ENCODE peak calls at places on chromosomes 7 and 10, in eight cellular contexts. U is stimulated activated CD4-positive, alpha-beta T cell treated with anti-CD3 and anti-CD28 coated beads, Interleukin-1b, Interleukin-23, amount 100 ng/mL, for 24 hours; A is AG09319; E is GF-D8; G is right lobe of liver; K is NCI-H1436 treated with DMSO at 0.1 percent for 48 hours; X is astrocyte of the cerebellum; M is amygdala. O is an unnamed sample.

GRCh38 chr7:4806983-4807625 is 31.7 kb downstream of the AP5Z1 start:
- DNase-seq in K (no peak), G (no peak), X (no peak), U (no peak), A (no peak), M (no peak), E (no peak), O (no peak)

GRCh38 chr10:121556448-121556847 is 41.8 kb downstream of the FGFR2 start:
- DNase-seq in U (no peak), K (no peak), G (no peak), E (no peak), M (no peak), X (no peak), A (no peak), O (no peak)

GRCh38 chr10:5584895-5585516 is 60.2 kb downstream of the CALML3 start:
- DNase-seq in A (no peak), G (no peak), U (no peak), X (peak; percentile 70), E (no peak), K (no peak), M (no peak), O (no peak)

GRCh38 chr7:47978790-47979144 is 648 bp downstream of the HUS1 start:
- DNase-seq in K (no peak), X (no peak), U (no peak), E (no peak), A (no peak), M (no peak), G (no peak), O (no peak)

GRCh38 chr7:28754027-28754426 is 204.1 kb downstream of the TRIL start:
- DNase-seq in M (peak; percentile 86), G (no peak), E (no peak), U (no peak), X (peak; percentile 51), K (no peak), A (no peak), O (peak; percentile 88)

GRCh38 chr7:30596721-30597120 is 2.0 kb downstream of the GARS1 start:
- DNase-seq in K (no peak), A (no peak), X (no peak), E (no peak), G (no peak), M (no peak), U (no peak), O (no peak)

GRCh38 chr10:21317902-21318301 is 207.6 kb downstream of the SKIDA1 start:
- DNase-seq in E (no peak), G (no peak), A (peak; percentile 36), X (no peak), U (no peak), M (no peak), K (no peak), O (no peak)

GRCh38 chr10:13195016-13195415 is 33.7 kb downstream of the MCM10 start:
- DNase-seq in K (no peak), U (no peak), E (no peak), X (no peak), G (no peak), A (no peak), M (no peak), O (no peak)

GRCh38 chr7:113562242-113562641 is 356.6 kb downstream of the PPP1R3A start:
- DNase-seq in K (no peak), A (no peak), X (no peak), U (no peak), M (no peak), G (no peak), E (no peak), O (no peak)

GRCh38 chr7:104137971-104138370 is 69.8 kb downstream of the ORC5 start:
- DNase-seq in M (no peak), E (no peak), K (no peak), G (no peak), U (no peak), X (peak; percentile 29), A (peak; percentile 22), O (no peak)

GRCh38 chr7:132400667-132401142 is 175.6 kb downstream of the PLXNA4 start:
- DNase-seq in E (no peak), X (no peak), U (no peak), K (no peak), M (no peak), A (no peak), G (no peak), O (no peak)